ENCODE peak calls at places on chromosomes 13 and 19, in five cellular contexts. K, Q, W, D and P are unnamed samples.

GRCh38 chr13:76067850-76068249 is 431.7 kb downstream of the LMO7 start:
- DNase-seq in W (no peak), Q (no peak), D (no peak), K (no peak), P (no peak)

GRCh38 chr19:39053276-39054090 is 21.1 kb upstream of the FBXO27 start:
- DNase-seq in D (no peak), K (no peak), Q (no peak), W (no peak), P (no peak)

GRCh38 chr13:34356686-34357434 is 538.9 kb downstream of the RFC3 start:
- DNase-seq in D (no peak), Q (no peak), W (no peak), K (no peak), P (no peak)

GRCh38 chr13:51258612-51259358 is 36.6 kb downstream of the FAM124A start:
- DNase-seq in W (no peak), Q (no peak), D (no peak), K (no peak), P (no peak)

GRCh38 chr19:45900661-45901431 is 1.6 kb downstream of the MYPOP start:
- DNase-seq in K (no peak), Q (no peak), W (no peak), D (no peak), P (no peak)

GRCh38 chr13:93270769-93271753 is 44.5 kb downstream of the GPC6 start:
- DNase-seq in Q (no peak), K (no peak), D (no peak), W (no peak), P (no peak)

GRCh38 chr13:32165791-32166190 is 134.2 kb downstream of the FRY start:
- DNase-seq in K (peak; percentile 31), D (no peak), W (no peak), Q (no peak), P (no peak)

GRCh38 chr19:29421186-29421525 is 104.6 kb upstream of the VSTM2B start:
- DNase-seq in K (no peak), W (no peak), D (no peak), Q (no peak), P (no peak)

GRCh38 chr13:27194895-27195764 is 23.5 kb upstream of the USP12 start:
- DNase-seq in K (peak; percentile 77), Q (no peak), D (no peak), W (peak; percentile 85), P (no peak)

GRCh38 chr19:43408043-43408442 is 6.6 kb upstream of the TEX101 start:
- DNase-seq in W (no peak), K (no peak), D (no peak), Q (no peak), P (no peak)

GRCh38 chr13:113122571-113123225 is at the start of gene F10:
- DNase-seq in D (peak; percentile 62), K (no peak), W (no peak), Q (peak; percentile 49), P (peak; percentile 23)

GRCh38 chr19:51127755-51128154 is 3.0 kb downstream of the SIGLEC9 start:
- DNase-seq in K (peak; percentile 94), W (no peak), Q (no peak), D (no peak), P (peak; percentile 23)

GRCh38 chr19:16801599-16801998 is 27.6 kb upstream of the SIN3B start:
- DNase-seq in Q (no peak), D (peak; percentile 61), K (peak; percentile 68), W (peak; percentile 38), P (no peak)

GRCh38 chr13:97549201-97549600 is 115.2 kb downstream of the RAP2A start:
- DNase-seq in D (no peak), Q (no peak), W (no peak), K (no peak), P (no peak)